ENCODE peak calls at places on chromosome 1, in six cellular contexts. U is GM04504; N is AG09309; L is HCEC 1CT; Z is stimulated activated CD4-positive, alpha-beta T cell treated with anti-CD3 and anti-CD28 coated beads, Interleukin-1b, Interleukin-23, amount 100 ng/mL, for 24 hours; M is left cardiac atrium. S is an unnamed sample.

GRCh38 chr1:53410100-53410541 is 49.1 kb upstream of the DMRTB1 start:
- DNase-seq in U (no peak), N (no peak), L (no peak), Z (no peak), M (no peak), S (no peak)

GRCh38 chr1:11046625-11047365 is at the start of gene MASP2:
- DNase-seq in U (no peak), N (no peak), L (no peak), Z (no peak), M (no peak), S (no peak)

GRCh38 chr1:41739061-41739955 is 179.4 kb downstream of the HIVEP3 start:
- DNase-seq in U (peak), N (no peak), L (no peak), Z (peak), M (peak), S (peak)

GRCh38 chr1:221740941-221741363 is 937 bp downstream of the DUSP10 start:
- DNase-seq in U (no peak), N (no peak), L (no peak), Z (no peak), M (no peak), S (peak)

GRCh38 chr1:38114633-38115032 is 68.0 kb upstream of the POU3F1 start:
- DNase-seq in U (no peak), N (no peak), L (no peak), Z (no peak), M (no peak), S (no peak)

GRCh38 chr1:30028283-30028682 is 695.1 kb downstream of the MATN1 start:
- DNase-seq in U (no peak), N (no peak), L (no peak), Z (no peak), M (no peak), S (no peak)

GRCh38 chr1:66393586-66394334 is 140.2 kb upstream of the SGIP1 start:
- DNase-seq in U (no peak), N (no peak), L (no peak), Z (no peak), M (no peak), S (no peak)

GRCh38 chr1:90809093-90809492 is 92.0 kb upstream of the BARHL2 start:
- DNase-seq in U (no peak), N (no peak), L (no peak), Z (no peak), M (no peak), S (no peak)

GRCh38 chr1:167186771-167187170 is 33.9 kb upstream of the POU2F1 start:
- DNase-seq in U (no peak), N (no peak), L (no peak), Z (no peak), M (no peak), S (no peak)

GRCh38 chr1:15758953-15759661 is 512 bp downstream of the FBLIM1 start:
- DNase-seq in U (no peak), N (no peak), L (no peak), Z (no peak), M (no peak), S (no peak)

GRCh38 chr1:210259496-210259895 is 26.9 kb downstream of the SERTAD4 start:
- DNase-seq in U (peak), N (peak), L (no peak), Z (no peak), M (no peak), S (no peak)

GRCh38 chr1:114009393-114009792 is 30.1 kb downstream of the OLFML3 start:
- DNase-seq in U (no peak), N (no peak), L (peak), Z (no peak), M (no peak), S (peak)

GRCh38 chr1:30183895-30184294 is 539.5 kb downstream of the MATN1 start:
- DNase-seq in U (no peak), N (no peak), L (no peak), Z (no peak), M (no peak), S (no peak)

S was measured in bronchial epithelial cell.